ENCODE peak calls at places on chromosomes 7 and 10, in seven cellular contexts. V, S, O, I, F, H and U are unnamed samples.

GRCh38 chr10:79022565-79023488 is 45.9 kb upstream of the ZMIZ1 start:
- DNase-seq in V (peak), S (no peak), O (no peak), I (peak), F (no peak), H (peak), U (no peak)

GRCh38 chr10:11491087-11491486 is 120.4 kb downstream of the USP6NL start:
- DNase-seq in V (no peak), S (no peak), O (no peak), I (no peak), F (no peak), H (no peak), U (no peak)

GRCh38 chr7:124765401-124766352 is at the start of gene GPR37:
- DNase-seq in V (peak), S (peak), O (peak), I (peak), F (peak), H (no peak), U (peak)

GRCh38 chr10:88996927-88997326 is 6.3 kb downstream of the FAS start:
- DNase-seq in V (no peak), S (no peak), O (no peak), I (no peak), F (no peak), H (peak), U (no peak)

GRCh38 chr7:127809285-127809702 is 157.3 kb downstream of the SND1 start:
- DNase-seq in V (peak), S (no peak), O (no peak), I (peak), F (no peak), H (peak), U (peak)

GRCh38 chr7:21504021-21504420 is 38.8 kb upstream of the DNAH11 start:
- DNase-seq in V (no peak), S (peak), O (no peak), I (no peak), F (no peak), H (no peak), U (no peak)

GRCh38 chr10:69498711-69499471 is 47.6 kb downstream of the TSPAN15 start:
- DNase-seq in V (peak), S (no peak), O (no peak), I (peak), F (no peak), H (no peak), U (no peak)

GRCh38 chr7:30168800-30169584 is 34.2 kb downstream of the MTURN start:
- DNase-seq in V (peak), S (no peak), O (no peak), I (peak), F (peak), H (no peak), U (no peak)

GRCh38 chr10:46091834-46092522 is 45.9 kb upstream of the MSMB start:
- DNase-seq in V (no peak), S (no peak), O (no peak), I (no peak), F (no peak), H (peak), U (no peak)

GRCh38 chr7:32890010-32890552 is 1.5 kb downstream of the KBTBD2 start:
- DNase-seq in V (peak), S (no peak), O (peak), I (peak), F (peak), H (peak), U (no peak)

GRCh38 chr10:110244550-110244949 is 37.1 kb downstream of the MXI1 start:
- DNase-seq in V (no peak), S (no peak), O (no peak), I (no peak), F (no peak), H (no peak), U (no peak)

GRCh38 chr10:11204355-11204879 is 186.7 kb downstream of the CELF2 start:
- DNase-seq in V (no peak), S (no peak), O (no peak), I (no peak), F (no peak), H (no peak), U (peak)

GRCh38 chr10:48792687-48793096 is 108.0 kb downstream of the WDFY4 start:
- DNase-seq in V (peak), S (no peak), O (no peak), I (peak), F (no peak), H (no peak), U (peak)

GRCh38 chr7:55964802-55965470 is 551 bp downstream of the NIPSNAP2 start:
- DNase-seq in V (peak), S (peak), O (peak), I (peak), F (peak), H (peak), U (peak)